ENCODE peak calls at places on chromosomes 13 and 19, in six cellular contexts. R is IMR-90, F is HEK293T, Z is A549, L is K562, A is HepG2. P is an unnamed sample.

GRCh38 chr19:57648336-57649003 is 15.5 kb downstream of the ZNF211 start:
- DNase-seq in F (no peak), L (no peak), A (no peak), Z (no peak), R (no peak), P (no peak)

GRCh38 chr19:55703790-55704215 is 28.8 kb downstream of the EPN1 start:
- DNase-seq in R (no peak), L (peak; percentile 82), Z (peak; percentile 41), A (no peak), F (peak; percentile 39), P (no peak)

GRCh38 chr13:28622286-28622685 is 36.6 kb upstream of the POMP start:
- DNase-seq in R (no peak), F (no peak), L (no peak), Z (no peak), A (no peak), P (no peak)

GRCh38 chr13:108226184-108226583 is 8.0 kb downstream of the ABHD13 start:
- DNase-seq in L (no peak), A (peak; percentile 29), F (no peak), R (no peak), Z (no peak), P (no peak)

GRCh38 chr13:51849145-51850101 is 4.4 kb upstream of the TMEM272 start:
- DNase-seq in A (peak; percentile 22), Z (peak; percentile 14), L (peak; percentile 47), F (peak; percentile 74), R (peak; percentile 30), P (no peak)

GRCh38 chr13:51935326-51936171 is 73.8 kb downstream of the CCDC70 start:
- DNase-seq in Z (peak; percentile 29), L (peak; percentile 33), F (peak; percentile 48), A (no peak), R (no peak), P (no peak)

GRCh38 chr13:39565036-39565949 is 37.7 kb downstream of the LHFPL6 start:
- DNase-seq in R (peak; percentile 95), F (no peak), Z (peak; percentile 41), L (no peak), A (peak; percentile 1), P (no peak)

GRCh38 chr13:50230365-50230978 is 215.2 kb downstream of the KCNRG start:
- DNase-seq in Z (no peak), R (peak; percentile 53), A (peak; percentile 63), L (no peak), F (no peak), P (no peak)

GRCh38 chr19:29687897-29688728 is 22.9 kb downstream of the PLEKHF1 start:
- DNase-seq in L (no peak), F (no peak), Z (peak; percentile 48), R (peak; percentile 78), A (no peak), P (no peak)

GRCh38 chr13:105278797-105279425 is 1256.6 kb downstream of the EFNB2 start:
- DNase-seq in A (no peak), R (no peak), L (no peak), Z (no peak), F (no peak), P (no peak)

GRCh38 chr13:23202383-23202782 is 21.6 kb downstream of the SGCG start:
- DNase-seq in A (no peak), Z (no peak), L (no peak), F (no peak), R (no peak), P (no peak)

GRCh38 chr13:27182844-27183497 is 11.4 kb upstream of the USP12 start:
- DNase-seq in L (peak; percentile 58), R (peak; percentile 95), Z (peak; percentile 84), A (peak; percentile 67), F (no peak), P (no peak)

GRCh38 chr13:76823969-76824368 is 62.2 kb downstream of the KCTD12 start:
- DNase-seq in L (no peak), Z (no peak), R (no peak), F (no peak), A (no peak), P (no peak)

GRCh38 chr13:112065867-112066623 is 904 bp upstream of the SOX1 start:
- DNase-seq in R (no peak), Z (no peak), A (no peak), F (no peak), L (no peak), P (no peak)

GRCh38 chr13:44972956-44973581 is 16.2 kb downstream of the NUFIP1 start:
- DNase-seq in R (peak; percentile 38), Z (peak; percentile 10), A (peak; percentile 36), F (peak; percentile 27), L (no peak), P (no peak)

GRCh38 chr19:10683582-10683981 is 17.7 kb upstream of the QTRT1 start:
- DNase-seq in F (no peak), Z (no peak), L (no peak), R (no peak), A (no peak), P (no peak)

GRCh38 chr13:98450495-98451167 is 126.3 kb downstream of the STK24 start:
- DNase-seq in Z (no peak), F (no peak), L (no peak), R (no peak), A (peak; percentile 19), P (no peak)

GRCh38 chr13:43269037-43269476 is 245.7 kb downstream of the DNAJC15 start:
- DNase-seq in A (peak; percentile 72), R (peak; percentile 98), F (no peak), Z (peak; percentile 66), L (no peak), P (no peak)

GRCh38 chr13:36526897-36527296 is 94.6 kb downstream of the CCNA1 start:
- DNase-seq in R (no peak), Z (no peak), L (no peak), A (no peak), F (no peak), P (no peak)

GRCh38 chr19:51096473-51097165 is 11.6 kb downstream of the CTU1 start:
- DNase-seq in A (no peak), L (no peak), R (no peak), F (no peak), Z (peak; percentile 31), P (no peak)

GRCh38 chr13:27270594-27271520 is at the start of gene RASL11A:
- DNase-seq in F (peak; percentile 81), A (peak; percentile 70), R (peak; percentile 87), L (peak; percentile 82), Z (peak; percentile 80), P (no peak)

GRCh38 chr19:9296336-9296735 is 13.3 kb downstream of the ZNF699 start:
- DNase-seq in L (no peak), Z (no peak), F (no peak), A (no peak), R (no peak), P (no peak)
- TF ChIP-seq BHLHE40 in L (no peak), Z (no peak), F (no peak), A (no peak), R (no peak), P (no peak)

DNA sequence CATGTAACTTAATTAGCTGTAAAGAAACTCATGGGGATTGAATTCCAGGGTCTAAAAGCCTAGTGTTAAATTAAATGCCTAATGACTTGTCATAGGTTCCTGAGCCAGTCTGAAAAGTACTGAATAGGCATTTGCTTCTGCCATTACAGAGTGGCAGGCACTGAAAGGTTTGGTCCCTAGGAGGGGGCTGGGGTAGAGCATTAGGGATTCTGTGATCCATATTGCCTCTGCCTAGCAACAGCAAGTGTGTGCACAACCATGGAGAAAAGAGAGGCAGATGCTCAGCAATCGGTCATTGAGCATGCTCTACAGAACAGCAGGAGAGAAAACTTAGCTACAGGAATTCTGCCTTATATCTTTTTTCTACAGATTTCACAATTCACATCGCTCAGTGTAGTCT is 133.5 kb downstream of the TRPC4 start:
- DNase-seq in F (no peak), R (no peak), Z (no peak), L (no peak), A (no peak), P (no peak)
- TF ChIP-seq BHLHE40 in F (no peak), R (no peak), Z (no peak), L (no peak), A (no peak), P (no peak)

GRCh38 chr13:87810920-87811344 is 139.8 kb downstream of the SLITRK5 start:
- DNase-seq in L (no peak), A (no peak), R (no peak), F (no peak), Z (peak; percentile 81), P (no peak)
- TF ChIP-seq BHLHE40 in L (no peak), A (no peak), R (no peak), F (no peak), Z (no peak), P (no peak)

GRCh38 chr19:18633321-18633720 is 3.5 kb upstream of the KLHL26 start:
- DNase-seq in F (no peak), L (no peak), A (no peak), R (no peak), Z (no peak), P (no peak)
- TF ChIP-seq BHLHE40 in F (no peak), L (no peak), A (no peak), R (no peak), Z (no peak), P (no peak)

GRCh38 chr19:2627319-2627829 is 75.1 kb downstream of the GNG7 start:
- DNase-seq in R (peak; percentile 99), A (peak; percentile 68), Z (peak; percentile 81), L (no peak), F (no peak), P (no peak)
- TF ChIP-seq BHLHE40 in R (peak; percentile 97), A (peak; percentile 75), Z (peak; percentile 82), L (peak; percentile 27), F (no peak), P (peak; percentile 81)

GRCh38 chr13:113149711-113150544 is 8.5 kb upstream of the PROZ start:
- DNase-seq in Z (no peak), R (no peak), F (no peak), L (no peak), A (peak; percentile 91), P (no peak)

GRCh38 chr13:113150545-113151365 is 7.7 kb upstream of the PROZ start:
- DNase-seq in F (no peak), Z (no peak), A (no peak), R (no peak), L (no peak), P (no peak)

GRCh38 chr13:113152894-113153809 is 5.3 kb upstream of the PROZ start:
- DNase-seq in R (no peak), F (no peak), A (peak; percentile 36), L (peak; percentile 32), Z (peak; percentile 10), P (no peak)

GRCh38 chr13:113153810-113154748 is 4.4 kb upstream of the PROZ start:
- DNase-seq in A (peak; percentile 49), L (peak; percentile 74), F (peak; percentile 57), Z (peak; percentile 70), R (peak; percentile 51), P (peak; percentile 3)

GRCh38 chr13:113151745-113152707 is 6.4 kb upstream of the PROZ start:
- DNase-seq in A (no peak), R (peak; percentile 74), F (no peak), L (no peak), Z (no peak), P (no peak)
- TF ChIP-seq BHLHE40 in A (no peak), R (no peak), F (no peak), L (no peak), Z (no peak), P (no peak)

GRCh38 chr19:46309056-46309455 is 12.2 kb downstream of the HIF3A start:
- DNase-seq in L (no peak), F (no peak), Z (no peak), A (no peak), R (no peak), P (no peak)
- TF ChIP-seq BHLHE40 in L (no peak), F (no peak), Z (no peak), A (no peak), R (no peak), P (no peak)

P was measured in GM12878.